ENCODE peak calls at places on chromosomes 4 and X, in six cellular contexts. One of them, this sample, is unnamed.

GRCh38 chr4:42216569-42216968 is 64.1 kb upstream of the BEND4 start:
- DNase-seq in H54: no peak
- DNase-seq in HCT116: no peak
- DNase-seq in GM04504: no peak
- DNase-seq in NCI-H1417: no peak
- DNase-seq in ACHN: no peak
- DNase-seq in this sample: no peak

GRCh38 chr4:78940752-78941151 is 1.5 kb upstream of the PAQR3 start:
- DNase-seq in H54: no peak
- DNase-seq in NCI-H1417: no peak
- DNase-seq in ACHN: no peak
- DNase-seq in HCT116: no peak
- DNase-seq in GM04504: no peak
- DNase-seq in this sample: no peak

GRCh38 chrX:138128025-138128671 is 562.2 kb downstream of the ZIC3 start:
- DNase-seq in NCI-H1417: peak
- DNase-seq in ACHN: peak
- DNase-seq in H54: no peak
- DNase-seq in GM04504: peak
- DNase-seq in HCT116: peak
- DNase-seq in this sample: peak

GRCh38 chr4:89347363-89347762 is 39.8 kb upstream of the GPRIN3 start:
- DNase-seq in H54: no peak
- DNase-seq in ACHN: no peak
- DNase-seq in NCI-H1417: no peak
- DNase-seq in HCT116: no peak
- DNase-seq in GM04504: no peak
- DNase-seq in this sample: no peak

GRCh38 chr4:146112389-146112788 is 63.1 kb upstream of the LSM6 start:
- DNase-seq in H54: no peak
- DNase-seq in HCT116: no peak
- DNase-seq in GM04504: no peak
- DNase-seq in ACHN: no peak
- DNase-seq in NCI-H1417: no peak
- DNase-seq in this sample: no peak

GRCh38 chr4:165580379-165580905 is 201.6 kb downstream of the CPE start:
- DNase-seq in NCI-H1417: no peak
- DNase-seq in ACHN: peak
- DNase-seq in GM04504: peak
- DNase-seq in HCT116: peak
- DNase-seq in H54: peak
- DNase-seq in this sample: no peak

GRCh38 chr4:32341342-32341741 is 1621.2 kb downstream of the PCDH7 start:
- DNase-seq in HCT116: no peak
- DNase-seq in ACHN: no peak
- DNase-seq in H54: no peak
- DNase-seq in NCI-H1417: no peak
- DNase-seq in GM04504: no peak
- DNase-seq in this sample: no peak

GRCh38 chr4:162010362-162010761 is 153.4 kb downstream of the FSTL5 start:
- DNase-seq in GM04504: no peak
- DNase-seq in H54: no peak
- DNase-seq in HCT116: no peak
- DNase-seq in NCI-H1417: no peak
- DNase-seq in ACHN: no peak
- DNase-seq in this sample: no peak

GRCh38 chr4:78369691-78370090 is 181.9 kb upstream of the ANXA3 start:
- DNase-seq in GM04504: peak
- DNase-seq in H54: no peak
- DNase-seq in ACHN: no peak
- DNase-seq in NCI-H1417: no peak
- DNase-seq in HCT116: no peak
- DNase-seq in this sample: peak

GRCh38 chrX:17608898-17609297 is 128.4 kb upstream of the SCML1 start:
- DNase-seq in HCT116: no peak
- DNase-seq in NCI-H1417: no peak
- DNase-seq in GM04504: no peak
- DNase-seq in H54: no peak
- DNase-seq in ACHN: no peak
- DNase-seq in this sample: no peak

GRCh38 chr4:1720163-1720983 is 750 bp downstream of the TMEM129 start:
- DNase-seq in NCI-H1417: peak
- DNase-seq in ACHN: peak
- DNase-seq in H54: no peak
- DNase-seq in GM04504: no peak
- DNase-seq in HCT116: no peak
- DNase-seq in this sample: no peak